ENCODE peak calls at places on chromosomes 2 and 18, in four cellular contexts. V is MM.1S; O is stomach; J is naive thymus-derived CD4-positive, alpha-beta T cell. Y is an unnamed sample.
A peak's percentile ranks its signal among the peaks of the same experiment; 100 is the strongest.

GRCh38 chr18:62751341-62751821 is 36.0 kb downstream of the PHLPP1 start:
- DNase-seq in V (no peak), O (no peak), J (no peak), Y (no peak)

GRCh38 chr2:102268529-102269524 is 42.5 kb upstream of the IL1RL1 start:
- DNase-seq in O (no peak), J (no peak), V (no peak), Y (no peak)

GRCh38 chr18:59655661-59656060 is 41.6 kb downstream of the CCBE1 start:
- DNase-seq in J (no peak), V (no peak), O (no peak), Y (no peak)

GRCh38 chr2:29080886-29081743 is 6.8 kb upstream of the PCARE start:
- DNase-seq in O (no peak), V (no peak), J (no peak), Y (no peak)

GRCh38 chr18:29459986-29460385 is 1283.1 kb upstream of the CDH2 start:
- DNase-seq in V (no peak), O (no peak), J (no peak), Y (no peak)

GRCh38 chr2:21220930-21221329 is 97.2 kb downstream of the TDRD15 start:
- DNase-seq in J (no peak), V (no peak), O (peak; percentile 25), Y (no peak)

GRCh38 chr2:224832207-224832606 is 116.0 kb upstream of the CCDC195 start:
- DNase-seq in O (no peak), J (no peak), V (no peak), Y (no peak)

GRCh38 chr2:20737505-20737904 is 70.6 kb downstream of the GDF7 start:
- DNase-seq in V (peak; percentile 76), O (no peak), J (no peak), Y (no peak)

GRCh38 chr2:171798156-171798815 is 95.8 kb downstream of the SLC25A12 start:
- DNase-seq in V (no peak), O (no peak), J (no peak), Y (no peak)

GRCh38 chr18:31513189-31513907 is 15.4 kb downstream of the DSG2 start:
- DNase-seq in V (no peak), J (no peak), O (no peak), Y (no peak)

GRCh38 chr2:200483729-200484198 is 26.1 kb downstream of the KCTD18 start:
- DNase-seq in O (peak; percentile 66), V (no peak), J (no peak), Y (peak; percentile 37)

GRCh38 chr2:162926907-162927306 is 88.3 kb upstream of the KCNH7 start:
- DNase-seq in V (no peak), O (no peak), J (no peak), Y (no peak)

GRCh38 chr2:207387172-207387571 is 142.6 kb upstream of the CREB1 start:
- DNase-seq in V (no peak), J (no peak), O (no peak), Y (no peak)
- H3K27ac ChIP-seq in V (no peak overlapping the region), J (no peak overlapping the region), O (no peak overlapping the region), Y (no peak overlapping the region)

DNA sequence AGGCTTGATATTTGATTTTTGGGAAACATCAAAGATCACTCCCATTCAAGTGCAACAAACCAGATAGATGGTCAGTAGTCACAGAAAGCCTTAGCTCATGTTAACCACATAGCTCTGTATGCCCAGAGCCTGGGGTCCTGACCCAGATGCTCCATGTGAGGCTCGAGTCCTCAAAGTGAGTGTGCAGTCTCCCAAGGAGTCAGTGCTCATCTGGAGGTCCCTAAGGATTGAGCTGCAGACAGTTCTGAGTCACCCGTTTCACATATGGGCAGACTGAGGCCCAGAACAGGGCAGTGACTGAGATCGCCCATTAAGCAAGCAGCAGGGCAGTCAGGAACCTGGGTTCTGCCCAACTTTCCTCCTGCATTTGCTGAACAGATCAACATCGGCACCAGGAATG is 9.2 kb downstream of the TMEM37 start:
- DNase-seq in O (no peak), J (no peak), V (no peak), Y (no peak)
- H3K4me1 ChIP-seq in O (peaks cover 23% of the 10 kb centered on the region), J (no peaks in the 10 kb centered on the region), V (no peaks in the 10 kb centered on the region), Y (peaks cover 6% of the 10 kb centered on the region)

GRCh38 chr2:215870088-215870490 is 143.3 kb downstream of the MREG start:
- DNase-seq in J (no peak), O (no peak), V (no peak), Y (no peak)
- H3K27ac ChIP-seq in J (no peak overlapping the region), O (no peak overlapping the region), V (no peak overlapping the region), Y (no peak overlapping the region)

GRCh38 chr2:46333912-46334311 is 36.7 kb downstream of the EPAS1 start:
- DNase-seq in J (no peak), V (no peak), O (no peak), Y (no peak)
- H3K4me1 ChIP-seq in J (peaks cover 10% of the 10 kb centered on the region), V (no peaks in the 10 kb centered on the region), O (peaks cover 90% of the 10 kb centered on the region), Y (peaks cover 83% of the 10 kb centered on the region)

GRCh38 chr2:140555701-140556100 is 1575.1 kb downstream of the LRP1B start:
- DNase-seq in O (no peak), V (no peak), J (no peak), Y (no peak)

GRCh38 chr2:140552634-140553033 is 1578.2 kb downstream of the LRP1B start:
- DNase-seq in V (no peak), O (no peak), J (no peak), Y (no peak)

DNA sequence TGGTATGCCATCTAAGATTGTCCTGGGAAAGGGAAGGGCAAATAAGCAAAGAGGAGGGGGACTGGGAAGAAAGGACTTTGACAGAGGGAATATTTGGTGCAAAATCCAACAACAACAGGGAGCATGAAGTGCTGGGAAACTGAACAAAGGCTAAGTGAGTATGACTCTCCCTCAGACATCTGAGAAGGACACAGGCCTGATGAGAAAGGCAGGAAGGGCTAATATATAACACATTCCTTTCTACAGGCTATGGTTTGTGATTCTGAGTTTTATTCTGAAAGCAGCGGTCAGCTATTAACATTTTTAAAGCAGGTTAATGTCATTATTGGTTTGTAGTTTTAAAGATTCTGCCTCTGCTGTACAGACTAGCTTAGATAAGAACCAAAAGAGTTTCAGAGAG is 1579.5 kb downstream of the LRP1B start:
- DNase-seq in J (no peak), O (no peak), V (no peak), Y (no peak)
- H3K27ac ChIP-seq in J (no peak overlapping the region), O (no peak overlapping the region), V (no peak overlapping the region), Y (no peak overlapping the region)

GRCh38 chr2:174016447-174016846 is 51.3 kb upstream of the SP3 start:
- DNase-seq in O (no peak), V (no peak), J (no peak), Y (no peak)
- H3K4me1 ChIP-seq in O (peaks cover 28% of the 10 kb centered on the region), V (peaks cover 14% of the 10 kb centered on the region), J (no peaks in the 10 kb centered on the region), Y (peaks cover 24% of the 10 kb centered on the region)

GRCh38 chr2:113965228-113965627 is 75.3 kb downstream of the ACTR3 start:
- DNase-seq in V (no peak), O (no peak), J (no peak), Y (no peak)

GRCh38 chr2:113965644-113966043 is 75.8 kb downstream of the ACTR3 start:
- DNase-seq in O (no peak), J (peak; percentile 36), V (peak; percentile 42), Y (peak; percentile 24)

GRCh38 chr2:113966832-113967231 is 76.9 kb downstream of the ACTR3 start:
- DNase-seq in O (no peak), J (no peak), V (no peak), Y (no peak)

GRCh38 chr2:113967272-113967671 is 77.4 kb downstream of the ACTR3 start:
- DNase-seq in O (no peak), V (no peak), J (no peak), Y (no peak)

GRCh38 chr2:113966171-113966570 is 76.3 kb downstream of the ACTR3 start:
- DNase-seq in V (no peak), O (no peak), J (no peak), Y (no peak)
- H3K27ac ChIP-seq in V (no peak overlapping the region), O (no peak overlapping the region), J (no peak overlapping the region), Y (no peak overlapping the region)